ENCODE peak calls at places on chromosomes 12 and 14, in eight cellular contexts. S, Z, D, I, U, L, V and E are unnamed samples.
A peak's percentile ranks its signal among the peaks of the same experiment; 100 is the strongest.

GRCh38 chr14:89293349-89293916 is 123.6 kb downstream of the FOXN3 start:
- DNase-seq in S (no peak), Z (no peak), D (peak; percentile 15), I (no peak), U (no peak), L (no peak), V (no peak), E (no peak)

GRCh38 chr12:19507823-19508222 is 68.5 kb downstream of the AEBP2 start:
- DNase-seq in S (peak; percentile 19), Z (no peak), D (peak; percentile 64), I (no peak), U (no peak), L (no peak), V (no peak), E (no peak)

GRCh38 chr12:59030415-59030814 is 110.1 kb upstream of the LRIG3 start:
- DNase-seq in S (no peak), Z (peak; percentile 6), D (no peak), I (no peak), U (no peak), L (no peak), V (peak; percentile 70), E (no peak)

GRCh38 chr12:92356405-92356804 is 210.8 kb upstream of the BTG1 start:
- DNase-seq in S (no peak), Z (no peak), D (no peak), I (no peak), U (no peak), L (no peak), V (no peak), E (no peak)

GRCh38 chr12:128966411-128966810 is 113.1 kb downstream of the GLT1D1 start:
- DNase-seq in S (no peak), Z (no peak), D (no peak), I (no peak), U (no peak), L (no peak), V (no peak), E (no peak)

GRCh38 chr12:66232258-66232657 is 43.2 kb downstream of the IRAK3 start:
- DNase-seq in S (no peak), Z (no peak), D (no peak), I (no peak), U (no peak), L (no peak), V (peak; percentile 14), E (no peak)

GRCh38 chr12:30880061-30880460 is 46.5 kb upstream of the TSPAN11 start:
- DNase-seq in S (no peak), Z (no peak), D (no peak), I (no peak), U (no peak), L (no peak), V (no peak), E (no peak)

GRCh38 chr12:58044966-58045365 is 103.6 kb downstream of the ATP23 start:
- DNase-seq in S (no peak), Z (no peak), D (no peak), I (no peak), U (no peak), L (no peak), V (no peak), E (no peak)

GRCh38 chr12:13024151-13024946 is 19.8 kb upstream of the FAM234B start:
- DNase-seq in S (peak; percentile 82), Z (no peak), D (peak; percentile 70), I (no peak), U (no peak), L (peak; percentile 11), V (peak; percentile 33), E (peak; percentile 71)

GRCh38 chr14:71243697-71244096 is 336.4 kb downstream of the PCNX1 start:
- DNase-seq in S (peak; percentile 93), Z (no peak), D (peak; percentile 51), I (no peak), U (no peak), L (no peak), V (no peak), E (peak; percentile 55)

GRCh38 chr14:60327447-60328331 is 78.7 kb downstream of the PPM1A start:
- DNase-seq in S (peak; percentile 20), Z (peak; percentile 47), D (peak; percentile 45), I (no peak), U (no peak), L (no peak), V (peak; percentile 60), E (peak; percentile 17)

DNA sequence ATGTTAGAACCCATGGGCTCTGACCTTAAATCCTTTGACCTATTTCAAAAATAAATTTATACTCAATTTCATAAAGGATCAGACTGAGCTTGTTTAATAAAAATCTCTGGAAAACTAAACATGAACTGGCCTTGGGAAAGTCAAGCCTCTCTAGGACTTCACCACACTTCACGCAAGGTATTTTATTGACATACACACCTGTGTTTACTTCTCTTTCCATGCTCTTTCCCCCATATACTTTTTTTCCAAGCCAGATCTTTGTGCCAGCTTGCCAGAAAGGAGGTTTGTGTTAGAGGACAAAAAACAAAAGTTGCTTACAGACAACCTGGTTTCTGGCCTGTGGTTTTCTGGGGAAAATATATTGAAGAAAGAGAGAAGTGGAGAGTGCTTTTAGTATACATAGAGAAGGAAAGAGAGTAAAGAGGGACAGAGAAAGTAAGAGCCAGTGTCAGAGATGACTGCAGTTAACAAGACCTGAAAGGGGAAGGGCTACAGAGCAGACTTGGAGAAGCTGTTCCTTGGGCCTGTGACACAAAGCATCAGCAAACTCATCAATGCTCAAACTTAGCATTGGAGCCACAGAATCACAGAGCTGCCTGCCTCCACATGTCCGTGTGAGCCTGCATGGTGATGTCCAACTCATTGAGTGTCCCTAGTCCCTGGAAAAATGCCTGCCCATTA is 77.3 kb upstream of the TMTC2 start:
- DNase-seq in S (no peak), Z (peak; percentile 35), D (no peak), I (no peak), U (no peak), L (no peak), V (no peak), E (no peak)
- H3K27ac ChIP-seq in S (no peak overlapping the region), Z (peak overlapping the region; percentile 51), D (no peak overlapping the region), I (no peak overlapping the region), U (no peak overlapping the region), L (no peak overlapping the region), V (peak overlapping the region; percentile 53), E (no peak overlapping the region)

GRCh38 chr12:5444520-5444919 is 12.6 kb downstream of the NTF3 start:
- DNase-seq in S (no peak), Z (no peak), D (no peak), I (no peak), U (no peak), L (no peak), V (no peak), E (no peak)

GRCh38 chr12:5441497-5442236 is 9.8 kb downstream of the NTF3 start:
- DNase-seq in S (peak; percentile 81), Z (peak; percentile 44), D (no peak), I (no peak), U (no peak), L (no peak), V (no peak), E (peak; percentile 15)

GRCh38 chr12:5439788-5440300 is 7.9 kb downstream of the NTF3 start:
- DNase-seq in S (no peak), Z (no peak), D (no peak), I (no peak), U (no peak), L (no peak), V (no peak), E (no peak)

GRCh38 chr12:5440973-5441372 is 9.1 kb downstream of the NTF3 start:
- DNase-seq in S (peak; percentile 34), Z (no peak), D (no peak), I (no peak), U (no peak), L (no peak), V (no peak), E (no peak)

GRCh38 chr12:5442251-5443006 is 10.5 kb downstream of the NTF3 start:
- DNase-seq in S (peak; percentile 73), Z (peak; percentile 51), D (peak; percentile 66), I (no peak), U (no peak), L (peak; percentile 34), V (no peak), E (peak; percentile 67)
- TF ChIP-seq CTCF in S (peak; percentile 77), Z (peak; percentile 58), D (peak; percentile 54), I (peak; percentile 66), U (peak; percentile 50), L (peak; percentile 53), V (peak; percentile 57), E (peak; percentile 80)

GRCh38 chr12:104294845-104295674 is 8.5 kb upstream of the EID3 start:
- DNase-seq in S (no peak), Z (peak; percentile 64), D (no peak), I (no peak), U (no peak), L (no peak), V (no peak), E (no peak)

GRCh38 chr12:104290320-104290719 is 13.2 kb upstream of the EID3 start:
- DNase-seq in S (no peak), Z (peak; percentile 1), D (no peak), I (no peak), U (no peak), L (no peak), V (no peak), E (no peak)

GRCh38 chr12:104290855-104291254 is 12.7 kb upstream of the EID3 start:
- DNase-seq in S (no peak), Z (peak; percentile 1), D (no peak), I (no peak), U (no peak), L (no peak), V (no peak), E (no peak)

GRCh38 chr12:104292872-104293794 is 10.4 kb upstream of the EID3 start:
- DNase-seq in S (no peak), Z (peak; percentile 1), D (peak; percentile 65), I (no peak), U (no peak), L (no peak), V (no peak), E (no peak)

GRCh38 chr12:104291867-104292524 is 11.5 kb upstream of the EID3 start:
- DNase-seq in S (no peak), Z (peak; percentile 2), D (no peak), I (no peak), U (no peak), L (no peak), V (no peak), E (no peak)
- H3K4me3 ChIP-seq in S (no peak overlapping the region), Z (no peak overlapping the region), D (no peak overlapping the region), I (peak overlapping the region; percentile 37), U (no peak overlapping the region), L (no peak overlapping the region), V (no peak overlapping the region), E (no peak overlapping the region)

DNA sequence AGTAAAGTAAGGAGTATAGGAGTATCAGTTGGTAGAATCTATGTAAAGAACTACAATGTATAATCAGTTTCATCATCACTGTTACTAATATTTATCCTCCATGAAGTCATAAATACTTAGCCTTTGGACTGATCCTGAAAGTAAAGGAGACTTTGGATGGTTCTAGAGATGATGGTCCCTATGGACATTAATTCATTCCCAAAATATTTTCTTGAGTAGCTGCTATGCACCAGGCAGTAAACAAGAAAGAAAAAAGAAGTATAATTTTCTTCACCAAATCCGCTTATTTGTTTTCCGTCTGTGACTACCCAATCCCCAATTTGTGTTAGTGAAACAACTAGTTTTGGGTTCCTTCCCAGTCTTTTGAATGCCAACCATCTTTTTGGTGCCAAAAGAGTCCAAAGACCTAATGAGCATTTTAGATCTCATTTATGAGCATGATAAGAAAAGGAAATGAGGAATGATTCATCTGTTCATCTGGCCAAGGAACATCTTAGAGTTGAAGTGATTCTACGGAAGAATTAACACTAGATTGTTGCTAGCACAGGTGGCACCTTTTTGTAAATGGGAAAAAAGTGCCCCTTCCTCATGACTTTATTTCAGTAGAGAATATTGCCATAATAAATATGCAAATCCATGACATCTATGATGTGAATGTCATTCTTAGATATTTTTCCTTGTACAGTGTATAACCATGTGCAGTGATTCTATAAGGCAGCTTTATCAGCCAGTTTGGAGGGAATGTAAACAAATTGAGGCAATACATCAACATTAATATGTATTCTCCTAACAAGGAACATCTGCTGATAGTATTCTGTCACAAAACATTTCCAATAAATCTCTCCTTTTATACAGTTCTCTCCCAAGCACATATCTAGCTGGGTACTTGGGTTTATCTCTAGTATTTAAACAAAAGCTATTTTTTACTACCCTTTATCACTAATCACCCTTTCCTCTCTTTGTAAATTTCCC is 85.1 kb upstream of the CCDC91 start:
- DNase-seq in S (no peak), Z (no peak), D (peak; percentile 28), I (no peak), U (no peak), L (no peak), V (no peak), E (no peak)
- H3K27ac ChIP-seq in S (no peak overlapping the region), Z (no peak overlapping the region), D (no peak overlapping the region), I (no peak overlapping the region), U (no peak overlapping the region), L (no peak overlapping the region), V (no peak overlapping the region), E (no peak overlapping the region)